ENCODE peak calls at places on chromosomes 13 and 19, in seven cellular contexts. T is H1, M is trophoblast cell, Q is IMR-90, K is neuronal stem cell, Y is H9, O is mesenchymal stem cell. V is an unnamed sample.
A peak's percentile ranks its signal among the peaks of the same experiment; 100 is the strongest.

GRCh38 chr19:34094960-34095359 is 77.3 kb upstream of the LSM14A start:
- DNase-seq in K (no peak), T (no peak), Q (no peak), M (no peak), O (no peak), Y (no peak), V (no peak)

GRCh38 chr19:48918801-48919247 is 14.7 kb upstream of the DHDH start:
- DNase-seq in Q (no peak), M (peak; percentile 51), Y (peak; percentile 83), O (peak; percentile 25), T (peak; percentile 79), K (peak; percentile 52), V (peak; percentile 82)

GRCh38 chr13:89163081-89163480 is 1491.9 kb downstream of the SLITRK5 start:
- DNase-seq in Y (no peak), O (no peak), K (no peak), M (peak; percentile 72), T (no peak), Q (no peak), V (no peak)

GRCh38 chr13:66461021-66461420 is 769.1 kb downstream of the PCDH9 start:
- DNase-seq in O (no peak), K (no peak), T (no peak), Q (peak; percentile 54), M (no peak), Y (no peak), V (no peak)

GRCh38 chr13:72521965-72522661 is 205.3 kb downstream of the MZT1 start:
- DNase-seq in M (no peak), K (no peak), Y (no peak), Q (no peak), O (no peak), T (no peak), V (no peak)

GRCh38 chr13:98556968-98557591 is 19.8 kb downstream of the STK24 start:
- DNase-seq in Q (peak; percentile 32), K (no peak), Y (no peak), T (no peak), M (no peak), O (no peak), V (peak; percentile 32)

GRCh38 chr13:102033719-102034446 is 368.0 kb downstream of the FGF14 start:
- DNase-seq in Q (no peak), M (no peak), Y (no peak), O (no peak), T (no peak), K (peak; percentile 14), V (no peak)

GRCh38 chr19:7552781-7553180 is 17.3 kb downstream of the PNPLA6 start:
- DNase-seq in T (no peak), Y (no peak), O (no peak), M (no peak), K (no peak), Q (no peak), V (no peak)

GRCh38 chr13:75417006-75417384 is 65.0 kb downstream of the TBC1D4 start:
- DNase-seq in T (no peak), Y (no peak), K (no peak), Q (no peak), O (no peak), M (no peak), V (no peak)

GRCh38 chr13:44300895-44301638 is 72.6 kb upstream of the SERP2 start:
- DNase-seq in Q (peak; percentile 87), O (peak; percentile 76), M (peak; percentile 75), K (no peak), Y (no peak), T (no peak), V (no peak)
- H3K4me2 ChIP-seq in Q (no peak overlapping the region), O (peak overlapping the region; percentile 12), M (no peak overlapping the region), K (no peak overlapping the region), Y (no peak overlapping the region), T (no peak overlapping the region), V (no peak overlapping the region)

DNA sequence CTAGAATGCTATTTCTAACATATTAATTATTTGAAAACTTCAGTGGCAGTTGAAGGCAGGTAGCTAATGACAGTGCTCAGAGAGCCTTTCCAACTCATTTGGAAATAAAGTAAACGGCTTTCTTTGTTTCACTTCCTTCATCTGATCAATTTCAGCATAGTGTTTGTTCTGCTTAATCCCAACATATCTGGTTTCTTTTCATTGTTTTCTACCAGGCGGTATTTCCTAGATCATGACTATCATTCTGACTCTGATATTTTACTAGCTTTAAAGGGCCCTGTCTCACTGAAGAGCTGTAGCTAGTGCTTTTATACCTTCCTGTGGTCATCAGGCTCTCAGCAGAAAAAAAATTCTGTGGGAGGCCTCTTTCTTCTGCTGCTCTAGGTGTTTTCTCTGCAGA is 178.6 kb downstream of the RBM26 start:
- DNase-seq in T (no peak), O (no peak), K (no peak), Y (no peak), M (no peak), Q (no peak), V (no peak)
- H2BK5ac ChIP-seq in T (no peak overlapping the region), O (no peak overlapping the region), K (no peak overlapping the region), Y (no peak overlapping the region), M (no peak overlapping the region), Q (no peak overlapping the region), V (no peak overlapping the region)

DNA sequence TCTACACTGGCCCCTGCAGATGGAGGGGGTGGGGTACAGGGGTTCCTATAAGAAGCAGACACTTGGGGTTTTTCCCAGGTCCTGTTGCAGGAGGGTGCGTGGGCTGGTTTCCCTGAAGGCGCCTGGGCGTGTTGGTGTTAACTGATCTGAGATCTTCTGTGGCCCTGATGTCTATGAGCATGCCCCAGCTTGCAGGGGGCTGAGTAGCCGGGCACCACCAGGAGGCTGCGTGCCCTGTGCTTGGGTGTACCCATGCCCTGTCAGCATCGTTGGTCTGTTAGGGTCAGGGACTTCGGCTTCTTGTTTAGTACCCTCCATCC is 45.3 kb downstream of the CAPN12 start:
- DNase-seq in T (no peak), O (no peak), K (no peak), M (no peak), Y (no peak), Q (no peak), V (no peak)
- H3K4me2 ChIP-seq in T (no peak overlapping the region), O (no peak overlapping the region), K (peak overlapping the region; percentile 12), M (no peak overlapping the region), Y (no peak overlapping the region), Q (no peak overlapping the region), V (no peak overlapping the region)

DNA sequence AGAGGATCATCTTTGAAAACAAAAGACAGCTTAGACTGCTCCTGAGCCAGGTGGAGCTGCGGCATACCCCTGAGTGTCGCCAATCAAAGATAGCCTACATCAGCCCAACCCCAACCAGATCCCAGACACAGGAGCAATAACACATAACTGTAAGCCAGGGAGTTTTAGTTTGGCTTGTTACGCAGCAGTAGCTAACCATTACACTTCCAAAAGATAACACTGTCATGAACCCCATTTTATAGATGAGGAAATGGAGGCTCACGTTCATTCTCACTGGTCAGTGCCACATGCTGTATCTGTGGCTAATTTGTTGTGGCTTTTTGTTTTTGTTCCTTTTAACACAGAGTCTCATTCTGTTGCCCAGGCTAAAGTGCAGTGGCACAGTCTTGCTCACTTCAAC is 47.3 kb downstream of the TINCR start:
- DNase-seq in Q (no peak), T (no peak), O (no peak), Y (no peak), K (no peak), M (no peak), V (no peak)
- H2BK5ac ChIP-seq in Q (no peak overlapping the region), T (no peak overlapping the region), O (no peak overlapping the region), Y (no peak overlapping the region), K (no peak overlapping the region), M (no peak overlapping the region), V (no peak overlapping the region)

DNA sequence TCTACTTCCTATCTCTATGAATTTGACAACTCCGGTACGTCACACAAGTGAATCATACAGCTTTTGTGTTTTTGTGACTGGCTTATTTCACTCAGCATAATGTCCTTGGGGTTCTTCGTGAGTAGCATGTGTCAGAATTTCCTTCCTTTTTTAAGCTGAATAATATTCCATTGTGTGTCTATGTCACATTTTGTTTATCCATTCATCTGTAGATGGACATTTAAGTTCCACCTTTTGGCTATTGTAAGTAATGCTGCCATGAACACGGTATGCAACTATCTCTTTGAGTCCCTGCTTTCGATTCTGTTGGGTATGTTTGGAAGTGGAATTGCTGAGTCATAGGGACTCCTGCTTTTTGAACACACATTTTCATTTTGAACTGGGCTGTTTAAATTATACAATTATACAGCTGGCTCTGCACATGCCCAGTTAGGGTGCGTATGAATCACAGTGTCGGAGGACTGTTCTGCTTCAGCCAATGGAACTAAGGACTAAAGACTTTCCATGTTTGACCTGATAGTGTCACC is 43.0 kb upstream of the C13orf42 start:
- DNase-seq in Q (peak; percentile 30), K (no peak), M (peak; percentile 39), T (peak; percentile 31), O (peak; percentile 62), Y (no peak), V (no peak)
- H3K4me2 ChIP-seq in Q (no peak overlapping the region), K (no peak overlapping the region), M (no peak overlapping the region), T (no peak overlapping the region), O (no peak overlapping the region), Y (no peak overlapping the region), V (no peak overlapping the region)

GRCh38 chr13:46615888-46616531 is 63.0 kb downstream of the LRCH1 start:
- DNase-seq in M (no peak), O (peak; percentile 59), Q (peak; percentile 68), K (no peak), T (no peak), Y (no peak), V (no peak)
- H2BK5ac ChIP-seq in M (no peak overlapping the region), O (no peak overlapping the region), Q (peak overlapping the region; percentile 77), K (no peak overlapping the region), T (no peak overlapping the region), Y (no peak overlapping the region), V (no peak overlapping the region)

GRCh38 chr13:103883698-103884097 is 817.5 kb upstream of the SLC10A2 start:
- DNase-seq in M (peak; percentile 39), K (no peak), Q (peak; percentile 25), Y (no peak), T (no peak), O (peak; percentile 25), V (peak; percentile 1)
- H3K4me2 ChIP-seq in M (no peak overlapping the region), K (no peak overlapping the region), Q (peak overlapping the region; percentile 67), Y (no peak overlapping the region), T (no peak overlapping the region), O (no peak overlapping the region), V (no peak overlapping the region)

V was measured in mesendoderm.